ENCODE peak calls at places on chromosomes 5 and 9, in nine cellular contexts. V, A, O, F, C, B, T, L and S are unnamed samples.

GRCh38 chr5:140148508-140148907 is 22.8 kb downstream of the IGIP start:
- DNase-seq in C (peak), V (no peak), A (no peak), B (peak), O (no peak), T (no peak), F (no peak), L (no peak), S (no peak)

GRCh38 chr5:56323505-56323904 is 90.4 kb upstream of the ANKRD55 start:
- DNase-seq in V (peak), O (no peak), T (no peak), B (no peak), F (no peak), L (no peak), C (peak), A (no peak), S (no peak)

GRCh38 chr9:89191004-89191403 is 12.4 kb upstream of the SHC3 start:
- DNase-seq in F (no peak), O (no peak), T (no peak), A (no peak), V (no peak), C (no peak), B (no peak), L (no peak), S (no peak)

GRCh38 chr9:80650964-80651555 is 1038.3 kb downstream of the TLE1 start:
- DNase-seq in L (no peak), F (no peak), A (no peak), C (no peak), V (peak), B (no peak), T (no peak), O (peak), S (no peak)

GRCh38 chr9:23644326-23644725 is 181.7 kb downstream of the ELAVL2 start:
- DNase-seq in O (no peak), L (no peak), V (no peak), A (no peak), C (no peak), B (no peak), F (no peak), T (no peak), S (no peak)

GRCh38 chr5:64971538-64971937 is 202.8 kb downstream of the CWC27 start:
- DNase-seq in F (no peak), B (no peak), T (no peak), L (no peak), V (peak), C (no peak), O (no peak), A (no peak), S (peak)

GRCh38 chr9:136402067-136402466 is 2.1 kb upstream of the SNAPC4 start:
- DNase-seq in F (no peak), B (no peak), A (no peak), L (no peak), O (no peak), C (no peak), T (peak), V (no peak), S (no peak)

GRCh38 chr9:126158591-126159519 is 167.8 kb upstream of the MVB12B start:
- DNase-seq in O (no peak), A (no peak), C (no peak), L (no peak), T (peak), V (no peak), B (no peak), F (no peak), S (no peak)

GRCh38 chr5:56737002-56737621 is 78.2 kb upstream of the MAP3K1 start:
- DNase-seq in F (no peak), L (no peak), B (no peak), T (no peak), A (no peak), O (no peak), V (peak), C (no peak), S (no peak)

GRCh38 chr9:123327697-123328100 is 28.3 kb upstream of the CRB2 start:
- DNase-seq in C (no peak), L (no peak), A (no peak), O (no peak), T (no peak), F (no peak), V (no peak), B (no peak), S (no peak)

GRCh38 chr5:73032635-73033034 is 76.8 kb downstream of the FCHO2 start:
- DNase-seq in B (no peak), T (no peak), V (no peak), O (no peak), C (no peak), L (no peak), A (no peak), F (no peak), S (no peak)

GRCh38 chr5:180718810-180719453 is 20.9 kb downstream of the OR2Y1 start:
- DNase-seq in F (no peak), C (peak), O (no peak), V (peak), B (peak), A (no peak), T (no peak), L (no peak), S (no peak)

GRCh38 chr5:175889910-175890684 is 18.7 kb downstream of the CPLX2 start:
- DNase-seq in T (no peak), A (no peak), V (peak), F (no peak), L (no peak), C (peak), O (peak), B (peak), S (no peak)

GRCh38 chr9:34603610-34604231 is 8.2 kb downstream of the RPP25L start:
- DNase-seq in V (peak), B (peak), C (peak), O (peak), T (peak), F (peak), L (peak), A (peak), S (peak)

GRCh38 chr9:74120061-74120460 is 377.1 kb upstream of the RORB start:
- DNase-seq in L (no peak), O (no peak), C (no peak), V (no peak), B (no peak), A (no peak), F (no peak), T (no peak), S (no peak)

GRCh38 chr9:113409481-113409880 is 994 bp downstream of the POLE3 start:
- DNase-seq in O (no peak), L (no peak), C (no peak), F (no peak), V (no peak), T (no peak), A (no peak), B (no peak), S (no peak)

GRCh38 chr9:16207161-16207560 is 654.3 kb downstream of the CCDC171 start:
- DNase-seq in B (no peak), C (no peak), V (peak), O (peak), T (no peak), L (peak), F (peak), A (peak), S (no peak)

GRCh38 chr9:95189230-95190098 is 128.0 kb downstream of the FANCC start:
- DNase-seq in A (no peak), F (peak), V (peak), C (no peak), L (no peak), T (no peak), O (peak), B (no peak), S (no peak)

GRCh38 chr9:6781476-6781875 is 23.7 kb downstream of the KDM4C start:
- DNase-seq in V (peak), F (no peak), C (no peak), O (no peak), B (no peak), L (no peak), A (no peak), T (no peak), S (no peak)

GRCh38 chr5:43313854-43314457 is 744 bp upstream of the HMGCS1 start:
- DNase-seq in V (no peak), A (no peak), L (peak), B (no peak), T (no peak), O (peak), F (peak), C (no peak), S (no peak)

GRCh38 chr9:117403848-117404247 is 11.0 kb downstream of the ASTN2 start:
- DNase-seq in V (no peak), F (no peak), B (no peak), C (no peak), A (no peak), L (no peak), O (no peak), T (no peak), S (no peak)

GRCh38 chr9:137315581-137316011 is 13.5 kb upstream of the NRARP start:
- DNase-seq in F (no peak), B (no peak), O (no peak), A (no peak), C (no peak), V (no peak), T (no peak), L (no peak), S (no peak)

GRCh38 chr9:19998823-19999455 is 210.1 kb upstream of the SLC24A2 start:
- DNase-seq in C (no peak), L (no peak), T (no peak), A (no peak), F (no peak), O (no peak), V (no peak), B (no peak), S (no peak)

GRCh38 chr5:132456553-132457361 is 33.8 kb downstream of the IRF1 start:
- DNase-seq in C (no peak), B (no peak), L (no peak), T (peak), F (no peak), O (peak), V (no peak), A (peak), S (peak)

GRCh38 chr5:152288499-152288898 is 116.6 kb downstream of the NMUR2 start:
- DNase-seq in F (peak), L (peak), A (peak), C (no peak), B (no peak), O (no peak), T (no peak), V (no peak), S (no peak)

GRCh38 chr5:153212471-153212870 is 278.0 kb upstream of the GRIA1 start:
- DNase-seq in O (no peak), C (no peak), V (no peak), B (no peak), T (no peak), F (no peak), A (no peak), L (no peak), S (no peak)

GRCh38 chr5:80976985-80977384 is 16.8 kb downstream of the RASGRF2 start:
- DNase-seq in O (no peak), V (no peak), B (no peak), L (no peak), C (no peak), T (no peak), F (no peak), A (no peak), S (no peak)

GRCh38 chr9:70030156-70030555 is 13.5 kb upstream of the MAMDC2 start:
- DNase-seq in F (no peak), V (no peak), B (no peak), L (no peak), T (no peak), A (no peak), C (no peak), O (no peak), S (no peak)

GRCh38 chr5:79746645-79747044 is 57.0 kb downstream of the CMYA5 start:
- DNase-seq in C (no peak), A (no peak), B (no peak), V (no peak), O (no peak), T (no peak), F (no peak), L (no peak), S (no peak)

DNA sequence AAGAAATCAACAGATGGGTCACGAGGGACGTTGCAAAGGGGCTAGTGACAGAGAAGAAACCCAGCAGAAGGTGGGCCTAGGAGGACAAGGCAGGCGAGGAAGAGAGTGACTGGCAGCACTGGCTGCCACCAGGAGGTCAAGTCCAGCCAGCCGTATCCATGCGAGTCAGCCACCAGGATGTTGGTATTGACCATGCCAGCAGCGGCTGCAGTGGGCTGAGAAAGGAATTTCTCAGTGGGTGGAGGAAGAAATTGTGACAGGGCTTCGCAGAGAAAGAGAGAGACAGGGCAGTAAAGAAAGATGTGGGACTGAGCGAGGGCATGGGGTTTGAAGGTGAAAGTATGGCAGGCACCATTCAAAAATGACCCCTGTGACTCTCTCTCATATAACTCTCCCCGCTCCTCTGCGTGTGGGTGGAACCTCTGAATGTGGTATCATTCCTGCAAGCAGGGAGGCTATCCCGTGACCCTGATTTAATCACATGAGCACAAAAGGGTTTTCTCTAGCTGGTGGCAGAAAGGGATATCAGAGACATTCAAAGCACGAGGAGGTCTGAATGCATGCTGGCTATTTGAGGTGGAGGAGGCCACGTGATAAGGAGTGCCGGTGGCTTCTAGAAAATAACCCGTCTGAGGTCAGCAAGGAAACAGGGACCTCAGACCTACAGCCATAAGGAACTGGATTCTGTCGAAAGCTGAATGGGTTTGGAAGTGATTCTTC is 45.4 kb upstream of the FBXW11 start:
- DNase-seq in B (no peak), F (no peak), V (no peak), L (no peak), O (no peak), T (no peak), C (no peak), A (no peak), S (no peak)
- H3K27ac ChIP-seq in B (no peak), F (no peak), V (no peak), L (no peak), O (no peak), T (peak), C (no peak), A (no peak), S (no peak)

DNA sequence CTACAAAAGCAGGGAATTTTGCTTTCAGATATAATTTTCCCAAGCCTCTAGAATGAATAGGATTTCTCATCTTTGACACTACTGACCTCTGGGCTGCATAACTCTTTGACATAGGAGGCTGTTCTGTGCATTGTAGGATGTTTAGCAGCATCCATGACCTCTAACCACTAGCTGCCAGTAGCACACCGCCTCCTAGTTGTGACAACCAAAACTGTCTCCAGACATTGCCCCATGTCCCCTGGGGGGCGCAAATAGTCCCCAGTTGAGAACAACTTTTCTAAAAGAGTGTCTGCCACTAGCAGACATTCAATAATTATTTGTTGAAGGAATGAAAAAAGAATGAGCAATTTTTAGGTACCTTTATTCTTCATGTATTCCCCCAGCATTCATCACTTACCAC is 51.8 kb downstream of the POU4F3 start:
- DNase-seq in V (no peak), B (peak), F (no peak), O (no peak), L (no peak), C (no peak), T (no peak), A (no peak), S (no peak)
- TF ChIP-seq CTCF in V (no peak), B (peak), F (no peak), O (no peak), L (no peak), C (peak), T (no peak), A (no peak), S (no peak)

GRCh38 chr9:104968025-104968982 is 40.3 kb upstream of the ABCA1 start:
- DNase-seq in V (peak), B (peak), C (peak), O (peak), L (peak), F (peak), T (peak), A (peak), S (peak)
- TF ChIP-seq POLR2A in V (no peak), B (peak), C (peak), O (peak), L (no peak), F (peak), T (no peak), A (peak), S (no peak)

GRCh38 chr9:129108083-129108804 is 2.3 kb downstream of the CRAT start:
- DNase-seq in O (no peak), T (no peak), V (no peak), L (no peak), B (no peak), C (no peak), A (no peak), F (no peak), S (no peak)
- H3K27ac ChIP-seq in O (no peak), T (no peak), V (no peak), L (no peak), B (no peak), C (no peak), A (peak), F (no peak), S (no peak)

GRCh38 chr9:109779711-109780452 is at the start of gene PALM2AKAP2:
- DNase-seq in F (peak), B (no peak), C (peak), T (no peak), O (peak), V (peak), L (peak), A (peak), S (no peak)
- TF ChIP-seq CTCF in F (peak), B (no peak), C (peak), T (no peak), O (no peak), V (peak), L (peak), A (no peak), S (peak)